ENCODE peak calls at places on chromosomes 11 and 22, in seven cellular contexts. P is osteocyte; K is activated CD4-positive, alpha-beta T cell treated with anti-CD3 and anti-CD28 coated beads for 24 hours; G is CD4-positive, alpha-beta T cell; X is spleen; R is activated CD4-positive, CD25-positive, alpha-beta regulatory T cell; T is ACHN. S is an unnamed sample.
A peak's percentile ranks its signal among the peaks of the same experiment; 100 is the strongest.

GRCh38 chr11:131375936-131376335 is 5.5 kb downstream of the NTM start:
- DNase-seq in G (no peak), R (no peak), T (no peak), P (no peak), K (no peak), X (no peak), S (no peak)

GRCh38 chr11:66183581-66184048 is 84.8 kb upstream of the RAB1B start:
- DNase-seq in R (no peak), X (no peak), G (no peak), P (no peak), T (no peak), K (no peak), S (no peak)

GRCh38 chr11:73193251-73194033 is 24.6 kb upstream of the P2RY2 start:
- DNase-seq in G (no peak), K (no peak), T (no peak), P (no peak), X (no peak), R (no peak), S (no peak)

GRCh38 chr22:17842386-17842785 is 68.1 kb upstream of the BID start:
- DNase-seq in G (peak; percentile 32), R (no peak), K (peak; percentile 7), T (no peak), P (no peak), X (peak; percentile 86), S (no peak)

GRCh38 chr11:78313898-78314297 is 103.7 kb downstream of the GAB2 start:
- DNase-seq in G (no peak), X (no peak), K (no peak), R (no peak), P (no peak), T (no peak), S (no peak)

GRCh38 chr11:35427158-35427557 is 7.8 kb upstream of the SLC1A2 start:
- DNase-seq in R (no peak), G (no peak), P (no peak), K (no peak), T (no peak), X (no peak), S (no peak)

GRCh38 chr11:40129276-40129675 is 1330.2 kb downstream of the LRRC4C start:
- DNase-seq in X (no peak), R (no peak), T (peak; percentile 10), G (no peak), K (no peak), P (no peak), S (peak; percentile 40)

GRCh38 chr11:111336582-111337256 is 38.4 kb downstream of the POU2AF3 start:
- DNase-seq in T (no peak), G (no peak), K (no peak), R (no peak), X (no peak), P (no peak), S (no peak)

GRCh38 chr11:105923814-105924213 is 98.2 kb downstream of the MSANTD4 start:
- DNase-seq in T (no peak), G (no peak), K (no peak), P (no peak), X (no peak), R (no peak), S (no peak)

GRCh38 chr11:47347134-47347533 is 5.4 kb downstream of the MYBPC3 start:
- DNase-seq in K (no peak), R (no peak), X (no peak), T (no peak), G (no peak), P (no peak), S (no peak)

GRCh38 chr11:76717369-76717768 is 46.8 kb upstream of the LRRC32 start:
- DNase-seq in G (no peak), K (no peak), X (no peak), R (no peak), T (no peak), P (no peak), S (no peak)

GRCh38 chr22:26450453-26451185 is 21.6 kb downstream of the ASPHD2 start:
- DNase-seq in X (no peak), T (no peak), R (no peak), G (no peak), P (no peak), K (no peak), S (no peak)

GRCh38 chr22:45262931-45263789 is 21.6 kb upstream of the UPK3A start:
- DNase-seq in R (no peak), G (no peak), X (peak; percentile 90), T (no peak), P (no peak), K (no peak), S (no peak)

GRCh38 chr22:35231585-35232084 is 25.7 kb upstream of the HMGXB4 start:
- DNase-seq in P (no peak), X (peak; percentile 87), R (peak; percentile 46), G (peak; percentile 57), T (peak; percentile 75), K (peak; percentile 61), S (peak; percentile 76)

GRCh38 chr11:105071060-105071732 is 26.1 kb upstream of the CARD16 start:
- DNase-seq in K (no peak), X (no peak), G (no peak), T (no peak), P (no peak), R (no peak), S (no peak)

GRCh38 chr11:111582163-111582562 is 20.1 kb upstream of the SIK2 start:
- DNase-seq in R (no peak), P (no peak), X (no peak), G (no peak), T (no peak), K (no peak), S (no peak)

GRCh38 chr22:23675502-23676415 is 15.1 kb upstream of the RGL4 start:
- DNase-seq in R (no peak), P (no peak), G (no peak), X (peak; percentile 89), K (no peak), T (peak; percentile 54), S (peak; percentile 18)

GRCh38 chr11:125390949-125391348 is 105.1 kb downstream of the FEZ1 start:
- DNase-seq in K (no peak), R (no peak), P (no peak), X (no peak), G (no peak), T (no peak), S (no peak)

GRCh38 chr11:767238-767637 is 10.0 kb downstream of the GATD1 start:
- DNase-seq in T (no peak), P (peak; percentile 85), K (no peak), G (no peak), X (no peak), R (no peak), S (no peak)

GRCh38 chr11:122796128-122796717 is 42.1 kb upstream of the CRTAM start:
- DNase-seq in K (peak; percentile 54), X (peak; percentile 85), T (peak; percentile 28), G (peak; percentile 52), R (peak; percentile 60), P (no peak), S (peak; percentile 24)

GRCh38 chr11:27183672-27184457 is 143.2 kb downstream of the BBOX1 start:
- DNase-seq in K (peak; percentile 10), T (peak; percentile 50), G (no peak), P (no peak), X (no peak), R (no peak), S (peak; percentile 66)

GRCh38 chr11:26331911-26332571 is at the start of gene ANO3:
- DNase-seq in X (no peak), T (peak; percentile 78), K (no peak), P (peak; percentile 93), G (no peak), R (no peak), S (peak; percentile 30)

GRCh38 chr11:827146-827860 is 416 bp upstream of the CRACR2B start:
- DNase-seq in K (no peak), T (no peak), X (peak; percentile 90), R (no peak), G (no peak), P (no peak), S (peak; percentile 60)

GRCh38 chr11:125393331-125393730 is 102.7 kb downstream of the FEZ1 start:
- DNase-seq in K (no peak), R (no peak), P (no peak), G (no peak), T (no peak), X (no peak), S (no peak)

GRCh38 chr22:40216041-40216756 is 38.5 kb downstream of the TNRC6B start:
- DNase-seq in T (no peak), G (no peak), P (peak; percentile 36), K (no peak), X (no peak), R (no peak), S (no peak)

GRCh38 chr11:2521081-2521480 is 76.3 kb downstream of the KCNQ1 start:
- DNase-seq in G (no peak), T (no peak), X (peak; percentile 45), K (no peak), P (peak; percentile 56), R (no peak), S (no peak)

GRCh38 chr22:20464096-20464614 is 26.5 kb upstream of the SCARF2 start:
- DNase-seq in T (no peak), G (peak; percentile 66), P (no peak), X (peak; percentile 89), K (peak; percentile 26), R (peak; percentile 15), S (no peak)

GRCh38 chr11:114775849-114776621 is 97.7 kb downstream of the NXPE2 start:
- DNase-seq in R (no peak), T (no peak), P (no peak), G (no peak), K (no peak), X (no peak), S (no peak)

GRCh38 chr22:46043339-46043738 is 66.4 kb upstream of the WNT7B start:
- DNase-seq in T (no peak), K (no peak), R (no peak), G (no peak), X (peak; percentile 54), P (no peak), S (no peak)

GRCh38 chr22:31495343-31495742 is 993 bp upstream of the SFI1 start:
- DNase-seq in G (no peak), X (no peak), T (no peak), P (no peak), R (no peak), K (no peak), S (no peak)

GRCh38 chr11:3803726-3804510 is 4.4 kb upstream of the PGAP2 start:
- DNase-seq in K (no peak), X (no peak), P (no peak), G (no peak), R (no peak), T (no peak), S (peak; percentile 26)

GRCh38 chr11:70618471-70619101 is 220.3 kb downstream of the CTTN start:
- DNase-seq in X (no peak), P (no peak), T (no peak), K (no peak), G (no peak), R (no peak), S (no peak)

GRCh38 chr11:46597609-46598219 is 3.9 kb upstream of the AMBRA1 start:
- DNase-seq in P (no peak), R (no peak), K (no peak), G (no peak), X (no peak), T (peak; percentile 28), S (no peak)

GRCh38 chr11:1445741-1446445 is 40.7 kb downstream of the MOB2 start:
- DNase-seq in G (no peak), P (no peak), K (no peak), X (no peak), R (no peak), T (no peak), S (no peak)

GRCh38 chr11:74839971-74840370 is 91.3 kb downstream of the RNF169 start:
- DNase-seq in G (no peak), X (no peak), P (no peak), K (no peak), R (no peak), T (no peak), S (no peak)

GRCh38 chr11:120310875-120311274 is 14.2 kb upstream of the TLCD5 start:
- DNase-seq in G (no peak), P (no peak), T (no peak), K (no peak), R (no peak), X (no peak), S (peak; percentile 23)